ENCODE peak calls at places on chromosome 21, in five cellular contexts. One of them, this sample, is unnamed.

GRCh38 chr21:37783016-37783415 is 133.2 kb downstream of the KCNJ6 start:
- DNase-seq in right lobe of liver: no peak
- DNase-seq in cardiac muscle cell: no peak
- DNase-seq in dorsolateral prefrontal cortex: no peak
- DNase-seq in substantia nigra: no peak
- DNase-seq in this sample: no peak

GRCh38 chr21:34544032-34544496 is 32.1 kb upstream of the KCNE1 start:
- DNase-seq in cardiac muscle cell: peak; percentile 57
- DNase-seq in dorsolateral prefrontal cortex: no peak
- DNase-seq in substantia nigra: no peak
- DNase-seq in right lobe of liver: peak; percentile 71
- DNase-seq in this sample: no peak

GRCh38 chr21:36038701-36039497 is 21.4 kb downstream of the SETD4 start:
- DNase-seq in substantia nigra: no peak
- DNase-seq in dorsolateral prefrontal cortex: no peak
- DNase-seq in cardiac muscle cell: no peak
- DNase-seq in right lobe of liver: no peak
- DNase-seq in this sample: no peak

GRCh38 chr21:45995686-45996179 is 14.2 kb downstream of the COL6A1 start:
- DNase-seq in cardiac muscle cell: no peak
- DNase-seq in dorsolateral prefrontal cortex: peak; percentile 40
- DNase-seq in right lobe of liver: peak; percentile 21
- DNase-seq in substantia nigra: no peak
- DNase-seq in this sample: peak; percentile 54

GRCh38 chr21:29217818-29218252 is 80.9 kb upstream of the BACH1 start:
- DNase-seq in right lobe of liver: no peak
- DNase-seq in cardiac muscle cell: no peak
- DNase-seq in dorsolateral prefrontal cortex: no peak
- DNase-seq in substantia nigra: no peak
- DNase-seq in this sample: no peak

GRCh38 chr21:35367558-35367957 is 318.5 kb upstream of the RUNX1 start:
- DNase-seq in cardiac muscle cell: no peak
- DNase-seq in right lobe of liver: no peak
- DNase-seq in substantia nigra: no peak
- DNase-seq in dorsolateral prefrontal cortex: no peak
- DNase-seq in this sample: no peak

GRCh38 chr21:41924355-41924754 is 29.5 kb downstream of the C2CD2 start:
- DNase-seq in right lobe of liver: no peak
- DNase-seq in cardiac muscle cell: no peak
- DNase-seq in substantia nigra: no peak
- DNase-seq in dorsolateral prefrontal cortex: no peak
- DNase-seq in this sample: no peak

GRCh38 chr21:34883501-34884271 is 165.4 kb downstream of the RUNX1 start:
- DNase-seq in right lobe of liver: no peak
- DNase-seq in cardiac muscle cell: no peak
- DNase-seq in substantia nigra: no peak
- DNase-seq in dorsolateral prefrontal cortex: no peak
- DNase-seq in this sample: no peak

GRCh38 chr21:36882776-36883175 is 83.7 kb downstream of the HLCS start:
- DNase-seq in cardiac muscle cell: no peak
- DNase-seq in right lobe of liver: no peak
- DNase-seq in dorsolateral prefrontal cortex: no peak
- DNase-seq in substantia nigra: no peak
- DNase-seq in this sample: no peak

GRCh38 chr21:37257967-37258877 is 8.9 kb downstream of the VPS26C start:
- DNase-seq in right lobe of liver: peak; percentile 81
- DNase-seq in substantia nigra: peak; percentile 61
- DNase-seq in cardiac muscle cell: peak; percentile 62
- DNase-seq in dorsolateral prefrontal cortex: peak; percentile 49
- DNase-seq in this sample: peak; percentile 84

GRCh38 chr21:27261676-27262075 is 294.8 kb upstream of the ADAMTS5 start:
- DNase-seq in cardiac muscle cell: no peak
- DNase-seq in dorsolateral prefrontal cortex: no peak
- DNase-seq in right lobe of liver: no peak
- DNase-seq in substantia nigra: no peak
- DNase-seq in this sample: no peak

GRCh38 chr21:17540530-17540929 is 27.7 kb downstream of the CXADR start:
- DNase-seq in cardiac muscle cell: no peak
- DNase-seq in substantia nigra: no peak
- DNase-seq in right lobe of liver: no peak
- DNase-seq in dorsolateral prefrontal cortex: no peak
- DNase-seq in this sample: no peak

GRCh38 chr21:15617968-15618367 is 111.8 kb upstream of the USP25 start:
- DNase-seq in cardiac muscle cell: no peak
- DNase-seq in dorsolateral prefrontal cortex: no peak
- DNase-seq in right lobe of liver: no peak
- DNase-seq in substantia nigra: no peak
- DNase-seq in this sample: no peak

GRCh38 chr21:37220433-37220980 is 46.6 kb downstream of the VPS26C start:
- DNase-seq in cardiac muscle cell: peak; percentile 41
- DNase-seq in dorsolateral prefrontal cortex: no peak
- DNase-seq in right lobe of liver: peak; percentile 44
- DNase-seq in substantia nigra: peak; percentile 52
- DNase-seq in this sample: no peak

GRCh38 chr21:45889961-45890360 is 91.6 kb upstream of the COL6A1 start:
- DNase-seq in substantia nigra: no peak
- DNase-seq in cardiac muscle cell: no peak
- DNase-seq in right lobe of liver: peak; percentile 10
- DNase-seq in dorsolateral prefrontal cortex: no peak
- DNase-seq in this sample: peak; percentile 37

GRCh38 chr21:34836103-34836932 is 167.5 kb downstream of the CLIC6 start:
- DNase-seq in cardiac muscle cell: no peak
- DNase-seq in right lobe of liver: peak; percentile 83
- DNase-seq in dorsolateral prefrontal cortex: peak; percentile 65
- DNase-seq in substantia nigra: no peak
- DNase-seq in this sample: peak; percentile 82

GRCh38 chr21:22961248-22961647 is 1963.0 kb downstream of the NCAM2 start:
- DNase-seq in right lobe of liver: no peak
- DNase-seq in substantia nigra: no peak
- DNase-seq in dorsolateral prefrontal cortex: no peak
- DNase-seq in cardiac muscle cell: no peak
- DNase-seq in this sample: no peak

GRCh38 chr21:34192646-34193285 is 119.4 kb downstream of the MRPS6 start:
- DNase-seq in substantia nigra: no peak
- DNase-seq in dorsolateral prefrontal cortex: no peak
- DNase-seq in right lobe of liver: no peak
- DNase-seq in cardiac muscle cell: no peak
- DNase-seq in this sample: no peak

GRCh38 chr21:40155563-40155962 is 288.3 kb downstream of the PCP4 start:
- DNase-seq in dorsolateral prefrontal cortex: no peak
- DNase-seq in substantia nigra: no peak
- DNase-seq in cardiac muscle cell: no peak
- DNase-seq in right lobe of liver: no peak
- DNase-seq in this sample: no peak

GRCh38 chr21:25907573-25908275 is 173.0 kb downstream of the GABPA start:
- DNase-seq in cardiac muscle cell: no peak
- DNase-seq in dorsolateral prefrontal cortex: no peak
- DNase-seq in right lobe of liver: no peak
- DNase-seq in substantia nigra: no peak
- DNase-seq in this sample: no peak

GRCh38 chr21:33820371-33820770 is 95.2 kb downstream of the ATP5PO start:
- DNase-seq in cardiac muscle cell: no peak
- DNase-seq in substantia nigra: no peak
- DNase-seq in right lobe of liver: no peak
- DNase-seq in dorsolateral prefrontal cortex: no peak
- DNase-seq in this sample: no peak

GRCh38 chr21:35212393-35213127 is 163.5 kb upstream of the RUNX1 start:
- DNase-seq in right lobe of liver: no peak
- DNase-seq in cardiac muscle cell: no peak
- DNase-seq in dorsolateral prefrontal cortex: no peak
- DNase-seq in substantia nigra: no peak
- DNase-seq in this sample: no peak

GRCh38 chr21:38333290-38334272 is 76.8 kb downstream of the KCNJ15 start:
- DNase-seq in substantia nigra: no peak
- DNase-seq in cardiac muscle cell: no peak
- DNase-seq in dorsolateral prefrontal cortex: no peak
- DNase-seq in right lobe of liver: peak; percentile 76
- DNase-seq in this sample: no peak

GRCh38 chr21:34027727-34028461 is 45.5 kb upstream of the MRPS6 start:
- DNase-seq in substantia nigra: no peak
- DNase-seq in cardiac muscle cell: no peak
- DNase-seq in dorsolateral prefrontal cortex: no peak
- DNase-seq in right lobe of liver: no peak
- DNase-seq in this sample: no peak

GRCh38 chr21:17527240-17527639 is 14.4 kb downstream of the CXADR start:
- DNase-seq in cardiac muscle cell: no peak
- DNase-seq in right lobe of liver: no peak
- DNase-seq in dorsolateral prefrontal cortex: no peak
- DNase-seq in substantia nigra: no peak
- DNase-seq in this sample: no peak

GRCh38 chr21:40029888-40030287 is 162.7 kb downstream of the PCP4 start:
- DNase-seq in dorsolateral prefrontal cortex: no peak
- DNase-seq in right lobe of liver: no peak
- DNase-seq in cardiac muscle cell: no peak
- DNase-seq in substantia nigra: no peak
- DNase-seq in this sample: no peak

GRCh38 chr21:22278366-22278765 is 1280.2 kb downstream of the NCAM2 start:
- DNase-seq in right lobe of liver: no peak
- DNase-seq in substantia nigra: no peak
- DNase-seq in dorsolateral prefrontal cortex: no peak
- DNase-seq in cardiac muscle cell: no peak
- DNase-seq in this sample: no peak

GRCh38 chr21:28590722-28591121 is 402.0 kb downstream of the LTN1 start:
- DNase-seq in cardiac muscle cell: no peak
- DNase-seq in dorsolateral prefrontal cortex: no peak
- DNase-seq in substantia nigra: no peak
- DNase-seq in right lobe of liver: no peak
- DNase-seq in this sample: no peak

GRCh38 chr21:39088831-39089380 is 94.3 kb downstream of the PSMG1 start:
- DNase-seq in substantia nigra: no peak
- DNase-seq in dorsolateral prefrontal cortex: no peak
- DNase-seq in cardiac muscle cell: no peak
- DNase-seq in right lobe of liver: no peak
- DNase-seq in this sample: no peak

GRCh38 chr21:32415451-32415850 is 2.9 kb downstream of the EVA1C start:
- DNase-seq in substantia nigra: no peak
- DNase-seq in cardiac muscle cell: no peak
- DNase-seq in right lobe of liver: no peak
- DNase-seq in dorsolateral prefrontal cortex: no peak
- DNase-seq in this sample: no peak
- H3K27ac ChIP-seq in substantia nigra: peak overlapping the region; percentile 0
- H3K27ac ChIP-seq in cardiac muscle cell: no peak overlapping the region
- H3K27ac ChIP-seq in right lobe of liver: no peak overlapping the region
- H3K27ac ChIP-seq in dorsolateral prefrontal cortex: peak overlapping the region; percentile 99
- H3K27ac ChIP-seq in this sample: no peak overlapping the region

DNA sequence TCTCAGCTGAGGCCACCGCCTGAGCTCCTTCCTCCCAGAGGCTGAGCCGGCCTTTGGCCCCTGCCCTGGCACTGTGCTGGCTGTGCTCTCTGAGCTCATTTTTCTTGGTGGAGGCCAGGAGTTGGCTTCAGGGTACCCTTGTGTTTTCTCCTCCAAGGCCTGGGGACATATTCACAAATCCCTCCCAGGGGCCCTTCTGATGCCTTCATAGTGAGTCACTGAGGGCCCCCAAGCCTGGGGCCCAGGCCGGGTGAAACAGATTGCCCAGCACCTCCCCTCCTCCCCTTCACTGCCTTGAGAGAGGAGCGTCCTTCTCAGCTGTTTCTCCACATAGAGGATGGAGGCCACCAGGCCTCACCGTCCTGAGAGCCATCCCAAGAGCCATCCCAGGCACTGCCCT is 105.8 kb downstream of the SIK1 start:
- DNase-seq in substantia nigra: no peak
- DNase-seq in right lobe of liver: no peak
- DNase-seq in cardiac muscle cell: no peak
- DNase-seq in dorsolateral prefrontal cortex: no peak
- DNase-seq in this sample: no peak
- H3K27ac ChIP-seq in substantia nigra: no peak overlapping the region
- H3K27ac ChIP-seq in right lobe of liver: no peak overlapping the region
- H3K27ac ChIP-seq in cardiac muscle cell: no peak overlapping the region
- H3K27ac ChIP-seq in dorsolateral prefrontal cortex: no peak overlapping the region
- H3K27ac ChIP-seq in this sample: no peak overlapping the region

GRCh38 chr21:30340714-30341573 is 3.5 kb upstream of the KRTAP27-1 start:
- DNase-seq in right lobe of liver: no peak
- DNase-seq in substantia nigra: no peak
- DNase-seq in dorsolateral prefrontal cortex: no peak
- DNase-seq in cardiac muscle cell: peak; percentile 65
- DNase-seq in this sample: no peak

GRCh38 chr21:30336596-30336995 is 898 bp downstream of the KRTAP27-1 start:
- DNase-seq in right lobe of liver: no peak
- DNase-seq in substantia nigra: no peak
- DNase-seq in dorsolateral prefrontal cortex: no peak
- DNase-seq in cardiac muscle cell: no peak
- DNase-seq in this sample: no peak

DNA sequence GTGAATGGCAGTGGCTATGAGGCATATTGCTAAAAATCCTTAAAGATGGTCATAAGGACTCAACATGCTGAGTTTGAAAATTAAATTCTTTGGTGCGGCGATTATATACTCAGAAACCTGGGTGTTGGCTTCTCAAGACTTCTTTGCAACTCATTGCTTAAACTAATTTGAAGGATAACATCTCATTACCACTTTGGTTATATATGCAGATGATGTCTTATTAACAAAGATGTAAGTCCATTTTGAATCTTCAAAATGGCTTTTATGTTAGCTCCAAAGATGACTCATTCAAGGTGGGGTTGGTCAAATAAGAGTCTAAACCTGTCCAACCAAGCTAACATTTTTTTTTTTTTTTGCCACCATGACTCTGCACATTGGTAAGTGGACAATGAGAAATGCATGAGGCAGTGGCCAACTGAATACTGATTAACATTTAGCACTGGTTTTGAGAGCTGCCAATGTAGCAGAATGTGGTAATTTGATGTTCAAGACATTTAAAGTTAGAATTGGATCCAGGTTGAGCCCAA is at the start of gene KRTAP27-1:
- DNase-seq in right lobe of liver: no peak
- DNase-seq in cardiac muscle cell: no peak
- DNase-seq in substantia nigra: no peak
- DNase-seq in dorsolateral prefrontal cortex: no peak
- DNase-seq in this sample: no peak
- H3K27ac ChIP-seq in right lobe of liver: no peak within 1 kb of the TSS
- H3K27ac ChIP-seq in cardiac muscle cell: no peak within 1 kb of the TSS
- H3K27ac ChIP-seq in substantia nigra: no peak within 1 kb of the TSS
- H3K27ac ChIP-seq in dorsolateral prefrontal cortex: no peak within 1 kb of the TSS
- H3K27ac ChIP-seq in this sample: no peak within 1 kb of the TSS

GRCh38 chr21:44657635-44658183 is at the start of gene KRTAP12-3:
- DNase-seq in right lobe of liver: no peak
- DNase-seq in substantia nigra: no peak
- DNase-seq in dorsolateral prefrontal cortex: no peak
- DNase-seq in cardiac muscle cell: no peak
- DNase-seq in this sample: peak; percentile 65
- H3K27ac ChIP-seq in right lobe of liver: no peak within 1 kb of the TSS
- H3K27ac ChIP-seq in substantia nigra: no peak within 1 kb of the TSS
- H3K27ac ChIP-seq in dorsolateral prefrontal cortex: no peak within 1 kb of the TSS
- H3K27ac ChIP-seq in cardiac muscle cell: no peak within 1 kb of the TSS
- H3K27ac ChIP-seq in this sample: no peak within 1 kb of the TSS